ENCODE peak calls at places on chromosome 6, in five cellular contexts. W is tibial artery, L is HL-60, B is small intestine, V is neuronal stem cell. Q is an unnamed sample. For H3K27me3, the result is how much of the 10 kb centered on the place peaks cover.

GRCh38 chr6:44494011-44494501 is 106.5 kb downstream of the CDC5L start:
- DNase-seq in L (no peak), W (no peak), V (no peak), B (peak), Q (no peak)

GRCh38 chr6:52352239-52353008 is 9.5 kb upstream of the PAQR8 start:
- DNase-seq in B (peak), L (peak), V (no peak), W (peak), Q (peak)

GRCh38 chr6:63437058-63437457 is 117.3 kb upstream of the LGSN start:
- DNase-seq in L (no peak), W (no peak), V (no peak), B (no peak), Q (no peak)

GRCh38 chr6:140486468-140487361 is 1112.3 kb upstream of the CITED2 start:
- DNase-seq in L (no peak), V (no peak), W (no peak), B (no peak), Q (no peak)

GRCh38 chr6:100657678-100658330 is 193.1 kb upstream of the SIM1 start:
- DNase-seq in V (no peak), B (peak), W (no peak), L (no peak), Q (peak)

GRCh38 chr6:34468378-34468892 is 2.6 kb downstream of the PACSIN1 start:
- DNase-seq in L (no peak), W (no peak), B (no peak), V (no peak), Q (no peak)

GRCh38 chr6:47258724-47259347 is 50.9 kb downstream of the TNFRSF21 start:
- DNase-seq in W (no peak), B (no peak), L (no peak), V (no peak), Q (no peak)

GRCh38 chr6:16339263-16339587 is 100.8 kb downstream of the GMPR start:
- DNase-seq in B (no peak), W (no peak), V (no peak), L (no peak), Q (no peak)

GRCh38 chr6:121112358-121112757 is 221.9 kb downstream of the TBC1D32 start:
- DNase-seq in L (no peak), V (no peak), W (no peak), B (no peak), Q (no peak)

GRCh38 chr6:29965873-29966601 is 23.7 kb downstream of the HLA-A start:
- DNase-seq in W (peak), V (no peak), B (peak), L (peak), Q (peak)

GRCh38 chr6:83511901-83512681 is at the start of gene PRSS35:
- DNase-seq in V (peak), W (peak), L (peak), B (peak), Q (peak)

GRCh38 chr6:9523462-9523861 is 891.4 kb downstream of the TFAP2A start:
- DNase-seq in B (no peak), L (no peak), W (no peak), V (no peak), Q (peak)

GRCh38 chr6:89205819-89206218 is 11.3 kb downstream of the GABRR1 start:
- DNase-seq in W (no peak), V (no peak), B (no peak), L (no peak), Q (no peak)

GRCh38 chr6:50707652-50708325 is 5.5 kb upstream of the TFAP2D start:
- DNase-seq in W (no peak), L (no peak), B (no peak), V (no peak), Q (no peak)

GRCh38 chr6:9225441-9225871 is 790.1 kb upstream of the SLC35B3 start:
- DNase-seq in V (no peak), B (no peak), W (no peak), L (no peak), Q (no peak)

GRCh38 chr6:6885521-6886088 is 222.2 kb upstream of the RREB1 start:
- DNase-seq in V (no peak), L (peak), W (peak), B (no peak), Q (no peak)

GRCh38 chr6:14016930-14017625 is 92.3 kb downstream of the RNF182 start:
- DNase-seq in W (no peak), V (no peak), L (no peak), B (no peak), Q (no peak)

GRCh38 chr6:95078457-95078856 is 498.9 kb upstream of the MANEA start:
- DNase-seq in L (no peak), W (no peak), V (no peak), B (no peak), Q (no peak)

GRCh38 chr6:105932440-105932839 is 153.7 kb upstream of the PRDM1 start:
- DNase-seq in V (no peak), W (no peak), L (no peak), B (no peak), Q (no peak)

GRCh38 chr6:166931426-166931970 is 24.9 kb downstream of the RNASET2 start:
- DNase-seq in W (no peak), V (no peak), B (no peak), L (no peak), Q (no peak)

GRCh38 chr6:71886184-71887005 is at the start of gene RIMS1:
- DNase-seq in L (no peak), W (no peak), V (peak), B (no peak), Q (peak)
- H3K4me3 ChIP-seq in L (no peak), W (peak), V (peak), B (no peak), Q (peak)

DNA sequence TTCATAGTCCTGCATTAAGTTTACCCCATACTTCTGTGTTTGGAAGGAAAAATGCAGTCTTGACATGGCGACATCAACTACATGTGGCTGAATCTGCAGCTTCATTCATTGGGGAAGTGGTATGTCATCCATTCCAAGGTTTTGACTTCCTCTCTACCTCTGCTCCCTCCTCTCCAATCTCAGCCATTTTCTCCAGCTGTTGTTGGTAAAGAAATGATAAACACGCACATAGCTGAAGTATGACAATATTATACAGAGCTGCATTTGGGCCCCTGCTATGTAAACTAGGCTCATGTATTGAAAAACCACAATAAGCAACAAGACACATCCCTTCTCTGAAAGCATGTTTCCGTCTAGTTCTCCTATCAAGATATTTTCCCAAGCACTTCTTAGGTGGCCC is 39.2 kb upstream of the NEDD9 start:
- DNase-seq in L (peak), B (no peak), W (no peak), V (no peak), Q (peak)
- H3K27me3 ChIP-seq in L (under half), B (under half), W (under half), V (under half), Q (under half)

GRCh38 chr6:33318426-33319073 is 1.0 kb upstream of the ZBTB22 start:
- DNase-seq in B (no peak), V (no peak), L (no peak), W (no peak), Q (no peak)
- H3K4me3 ChIP-seq in B (no peak), V (peak), L (peak), W (peak), Q (peak)

GRCh38 chr6:1606533-1607235 is 3.0 kb upstream of the FOXC1 start:
- DNase-seq in B (no peak), L (no peak), V (no peak), W (peak), Q (no peak)

GRCh38 chr6:1607236-1607556 is 2.5 kb upstream of the FOXC1 start:
- DNase-seq in L (no peak), B (no peak), W (no peak), V (no peak), Q (no peak)

GRCh38 chr6:1604991-1605821 is 4.5 kb upstream of the FOXC1 start:
- DNase-seq in W (no peak), V (no peak), B (no peak), L (no peak), Q (no peak)

GRCh38 chr6:1604347-1604990 is 5.2 kb upstream of the FOXC1 start:
- DNase-seq in L (peak), W (peak), B (peak), V (peak), Q (peak)

GRCh38 chr6:1605822-1606532 is 3.7 kb upstream of the FOXC1 start:
- DNase-seq in W (no peak), V (no peak), B (no peak), L (no peak), Q (no peak)
- H3K27me3 ChIP-seq in W (under half), V (under half), B (half or more), L (half or more), Q (half or more)

GRCh38 chr6:12296255-12296573 is 6.1 kb downstream of the EDN1 start:
- DNase-seq in W (peak), B (peak), V (no peak), L (no peak), Q (peak)
- H3K4me3 ChIP-seq in W (peak), B (no peak), V (no peak), L (no peak), Q (no peak)

GRCh38 chr6:80029442-80029841 is 25.0 kb downstream of the TTK start:
- DNase-seq in L (no peak), V (no peak), W (no peak), B (no peak), Q (no peak)
- H3K27me3 ChIP-seq in L (under half), V (under half), W (under half), B (under half), Q (under half)

GRCh38 chr6:170271771-170272314 is 19.0 kb downstream of the DLL1 start:
- DNase-seq in V (no peak), L (peak), W (no peak), B (peak), Q (no peak)

GRCh38 chr6:170273191-170273590 is 17.7 kb downstream of the DLL1 start:
- DNase-seq in B (no peak), W (no peak), L (no peak), V (no peak), Q (no peak)

GRCh38 chr6:170270984-170271593 is 19.8 kb downstream of the DLL1 start:
- DNase-seq in W (no peak), V (no peak), L (no peak), B (no peak), Q (no peak)

GRCh38 chr6:170273681-170274080 is 17.2 kb downstream of the DLL1 start:
- DNase-seq in B (no peak), V (no peak), L (no peak), W (no peak), Q (no peak)

DNA sequence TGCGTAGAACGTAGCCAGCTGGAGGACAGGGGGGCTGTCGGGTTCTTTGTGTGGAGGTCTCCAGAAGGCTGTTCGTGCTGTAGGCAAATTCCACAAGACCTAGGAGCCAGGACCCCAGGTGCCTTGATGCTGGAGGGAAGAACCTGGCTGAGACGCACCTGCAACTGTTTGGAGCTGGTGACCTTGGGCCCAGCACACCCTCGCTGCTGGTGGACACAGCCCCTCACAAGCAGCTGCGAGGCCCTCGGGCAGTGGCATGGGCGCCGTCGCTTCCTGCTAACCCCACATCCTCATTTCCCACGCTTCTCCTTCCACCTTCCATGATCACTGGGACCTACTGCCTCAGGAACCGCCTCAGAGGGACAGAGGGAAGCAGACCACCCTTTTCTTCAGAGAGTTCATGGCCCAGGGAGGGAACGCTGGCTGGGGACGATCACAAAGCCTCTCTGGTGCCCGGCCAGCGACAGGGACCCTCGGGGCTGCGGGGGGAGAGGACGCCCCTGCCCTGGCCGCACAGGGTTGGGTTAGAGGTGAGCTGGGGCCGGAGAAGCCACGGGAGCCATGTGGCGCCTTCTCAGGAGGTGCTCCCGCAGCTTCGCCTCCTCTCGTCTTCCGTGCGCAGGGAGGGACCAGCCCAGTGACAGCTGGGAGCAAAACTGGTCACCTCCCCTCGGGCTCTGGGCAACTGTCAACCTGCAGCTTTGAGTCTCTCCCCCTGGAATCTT is 18.4 kb downstream of the DLL1 start:
- DNase-seq in W (no peak), B (no peak), L (no peak), V (no peak), Q (no peak)
- H3K4me3 ChIP-seq in W (no peak), B (peak), L (peak), V (no peak), Q (no peak)

GRCh38 chr6:32318501-32318900 is 53.2 kb downstream of the TSBP1 start:
- DNase-seq in L (no peak), V (no peak), W (no peak), B (no peak), Q (no peak)

GRCh38 chr6:32317532-32317931 is 54.2 kb downstream of the TSBP1 start:
- DNase-seq in V (no peak), L (no peak), W (no peak), B (no peak), Q (no peak)

DNA sequence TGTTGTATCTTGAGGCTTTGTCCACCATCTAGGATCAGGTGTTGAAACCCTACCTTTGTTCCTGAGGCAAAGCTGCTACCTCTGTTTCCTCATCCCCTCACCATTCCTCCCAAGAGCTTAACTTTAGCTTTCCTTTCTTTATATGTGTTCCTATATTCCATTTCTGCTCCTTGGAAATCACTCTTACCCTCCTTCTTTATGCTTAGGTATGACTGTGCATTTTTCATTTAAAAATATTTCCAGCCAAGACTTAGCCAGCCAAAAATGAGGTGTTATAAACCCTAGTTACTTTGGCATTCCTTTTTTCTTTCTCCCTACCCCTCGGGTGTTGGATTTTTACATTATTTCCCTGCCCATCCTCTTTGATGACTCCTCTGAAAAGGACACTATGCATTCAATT is 57.7 kb downstream of the TSBP1 start:
- DNase-seq in L (no peak), B (no peak), W (no peak), V (no peak), Q (no peak)
- H3K27me3 ChIP-seq in L (under half), B (under half), W (under half), V (under half), Q (under half)

DNA sequence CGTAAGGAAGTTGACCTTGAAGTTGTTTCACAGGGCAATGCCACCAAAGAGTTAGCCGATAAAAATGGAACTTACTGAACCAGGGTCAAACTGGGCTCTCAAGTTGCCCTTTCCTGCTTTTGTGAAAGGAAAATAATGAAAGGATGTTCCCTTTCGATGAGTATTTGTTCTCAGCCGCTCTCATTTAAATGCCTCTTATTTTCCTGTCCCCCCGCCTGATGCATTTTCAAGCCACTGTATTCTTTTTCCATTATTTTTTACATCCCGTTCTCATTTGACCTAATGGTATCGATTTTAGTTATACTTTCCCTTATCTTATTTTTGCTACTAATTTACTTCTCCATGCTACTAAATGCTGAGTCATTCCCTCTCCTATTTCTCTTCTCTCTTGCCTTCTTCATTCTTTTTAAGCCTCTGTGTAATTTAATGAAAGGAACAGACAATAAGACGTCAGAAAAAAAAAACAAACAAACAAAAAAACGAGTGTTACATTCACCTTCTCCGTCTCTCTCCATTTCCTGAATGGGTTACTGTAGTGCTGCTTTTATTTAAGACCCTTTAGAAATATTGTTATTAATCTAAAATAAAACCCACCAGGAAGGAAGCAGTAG is 655 bp upstream of the NDUFAF4 start:
- DNase-seq in B (peak), V (no peak), W (no peak), L (no peak), Q (peak)
- H3K4me3 ChIP-seq in B (peak), V (peak), W (peak), L (peak), Q (peak)